ENCODE peak calls at places on chromosomes 7 and 10, in seven cellular contexts. One of them, this sample, is unnamed. For H3K9me3, the result is how much of the 10 kb centered on the place peaks cover.

GRCh38 chr10:6748981-6749630 is 169.0 kb upstream of the PRKCQ start:
- DNase-seq in H9: no peak
- DNase-seq in cardiac muscle cell: no peak
- DNase-seq in fibroblast of lung: peak
- DNase-seq in upper lobe of right lung: no peak
- DNase-seq in adrenal gland: no peak
- DNase-seq in PC-9: peak
- DNase-seq in this sample: no peak

GRCh38 chr7:74655785-74656420 is 1.6 kb upstream of the GTF2I start:
- DNase-seq in H9: no peak
- DNase-seq in cardiac muscle cell: no peak
- DNase-seq in fibroblast of lung: no peak
- DNase-seq in upper lobe of right lung: no peak
- DNase-seq in adrenal gland: no peak
- DNase-seq in PC-9: no peak
- DNase-seq in this sample: no peak

GRCh38 chr7:112495820-112496462 is 15.2 kb downstream of the LSMEM1 start:
- DNase-seq in H9: peak
- DNase-seq in cardiac muscle cell: peak
- DNase-seq in fibroblast of lung: peak
- DNase-seq in upper lobe of right lung: no peak
- DNase-seq in adrenal gland: peak
- DNase-seq in PC-9: peak
- DNase-seq in this sample: no peak

GRCh38 chr10:7818295-7819125 is at the start of gene TAF3:
- DNase-seq in H9: peak
- DNase-seq in cardiac muscle cell: peak
- DNase-seq in fibroblast of lung: peak
- DNase-seq in upper lobe of right lung: peak
- DNase-seq in adrenal gland: peak
- DNase-seq in PC-9: peak
- DNase-seq in this sample: peak

GRCh38 chr7:130365511-130366441 is 14.5 kb upstream of the CPA1 start:
- DNase-seq in H9: no peak
- DNase-seq in cardiac muscle cell: no peak
- DNase-seq in fibroblast of lung: peak
- DNase-seq in upper lobe of right lung: no peak
- DNase-seq in adrenal gland: peak
- DNase-seq in PC-9: peak
- DNase-seq in this sample: no peak

GRCh38 chr10:17981766-17982380 is 30.2 kb downstream of the SLC39A12 start:
- DNase-seq in H9: no peak
- DNase-seq in cardiac muscle cell: no peak
- DNase-seq in fibroblast of lung: peak
- DNase-seq in upper lobe of right lung: no peak
- DNase-seq in adrenal gland: no peak
- DNase-seq in PC-9: peak
- DNase-seq in this sample: no peak

GRCh38 chr10:126387041-126387908 is 1.0 kb downstream of the ADAM12 start:
- DNase-seq in H9: peak
- DNase-seq in cardiac muscle cell: peak
- DNase-seq in fibroblast of lung: peak
- DNase-seq in upper lobe of right lung: peak
- DNase-seq in adrenal gland: peak
- DNase-seq in PC-9: peak
- DNase-seq in this sample: peak

GRCh38 chr7:25054849-25055248 is 70.2 kb downstream of the CYCS start:
- DNase-seq in H9: no peak
- DNase-seq in cardiac muscle cell: no peak
- DNase-seq in fibroblast of lung: no peak
- DNase-seq in upper lobe of right lung: no peak
- DNase-seq in adrenal gland: no peak
- DNase-seq in PC-9: no peak
- DNase-seq in this sample: no peak

GRCh38 chr10:44749141-44749540 is 162.0 kb upstream of the TMEM72 start:
- DNase-seq in H9: no peak
- DNase-seq in cardiac muscle cell: no peak
- DNase-seq in fibroblast of lung: no peak
- DNase-seq in upper lobe of right lung: no peak
- DNase-seq in adrenal gland: no peak
- DNase-seq in PC-9: no peak
- DNase-seq in this sample: no peak

GRCh38 chr7:122132341-122132740 is 11.7 kb downstream of the AASS start:
- DNase-seq in H9: no peak
- DNase-seq in cardiac muscle cell: no peak
- DNase-seq in fibroblast of lung: peak
- DNase-seq in upper lobe of right lung: no peak
- DNase-seq in adrenal gland: no peak
- DNase-seq in PC-9: no peak
- DNase-seq in this sample: no peak

GRCh38 chr10:89600041-89600440 is 45.0 kb downstream of the PANK1 start:
- DNase-seq in H9: no peak
- DNase-seq in cardiac muscle cell: no peak
- DNase-seq in fibroblast of lung: no peak
- DNase-seq in upper lobe of right lung: no peak
- DNase-seq in adrenal gland: no peak
- DNase-seq in PC-9: no peak
- DNase-seq in this sample: no peak

GRCh38 chr7:149880871-149881301 is 7.1 kb downstream of the ATP6V0E2 start:
- DNase-seq in H9: peak
- DNase-seq in cardiac muscle cell: no peak
- DNase-seq in fibroblast of lung: no peak
- DNase-seq in upper lobe of right lung: peak
- DNase-seq in adrenal gland: no peak
- DNase-seq in PC-9: no peak
- DNase-seq in this sample: no peak

GRCh38 chr7:121023683-121024507 is 35.4 kb downstream of the CPED1 start:
- DNase-seq in H9: no peak
- DNase-seq in cardiac muscle cell: no peak
- DNase-seq in fibroblast of lung: no peak
- DNase-seq in upper lobe of right lung: no peak
- DNase-seq in adrenal gland: no peak
- DNase-seq in PC-9: no peak
- DNase-seq in this sample: no peak

GRCh38 chr10:7233259-7233991 is 177.4 kb downstream of the SFMBT2 start:
- DNase-seq in H9: no peak
- DNase-seq in cardiac muscle cell: no peak
- DNase-seq in fibroblast of lung: no peak
- DNase-seq in upper lobe of right lung: peak
- DNase-seq in adrenal gland: no peak
- DNase-seq in PC-9: peak
- DNase-seq in this sample: no peak

GRCh38 chr7:35454575-35455385 is 200.9 kb upstream of the TBX20 start:
- DNase-seq in H9: peak
- DNase-seq in cardiac muscle cell: no peak
- DNase-seq in fibroblast of lung: no peak
- DNase-seq in upper lobe of right lung: no peak
- DNase-seq in adrenal gland: no peak
- DNase-seq in PC-9: no peak
- DNase-seq in this sample: no peak

GRCh38 chr7:155870334-155871180 is 58.3 kb upstream of the SHH start:
- DNase-seq in H9: peak
- DNase-seq in cardiac muscle cell: no peak
- DNase-seq in fibroblast of lung: no peak
- DNase-seq in upper lobe of right lung: no peak
- DNase-seq in adrenal gland: no peak
- DNase-seq in PC-9: no peak
- DNase-seq in this sample: no peak

GRCh38 chr10:13526952-13527863 is 1.6 kb downstream of the BEND7 start:
- DNase-seq in H9: no peak
- DNase-seq in cardiac muscle cell: no peak
- DNase-seq in fibroblast of lung: peak
- DNase-seq in upper lobe of right lung: no peak
- DNase-seq in adrenal gland: no peak
- DNase-seq in PC-9: peak
- DNase-seq in this sample: no peak

GRCh38 chr7:1977059-1977875 is 255.5 kb downstream of the MAD1L1 start:
- DNase-seq in H9: no peak
- DNase-seq in cardiac muscle cell: no peak
- DNase-seq in fibroblast of lung: no peak
- DNase-seq in upper lobe of right lung: peak
- DNase-seq in adrenal gland: no peak
- DNase-seq in PC-9: no peak
- DNase-seq in this sample: no peak

GRCh38 chr10:10067644-10068043 is 950.0 kb upstream of the CELF2 start:
- DNase-seq in H9: no peak
- DNase-seq in cardiac muscle cell: no peak
- DNase-seq in fibroblast of lung: no peak
- DNase-seq in upper lobe of right lung: no peak
- DNase-seq in adrenal gland: no peak
- DNase-seq in PC-9: no peak
- DNase-seq in this sample: no peak

GRCh38 chr7:90626011-90626410 is 29.9 kb downstream of the CDK14 start:
- DNase-seq in H9: no peak
- DNase-seq in cardiac muscle cell: no peak
- DNase-seq in fibroblast of lung: peak
- DNase-seq in upper lobe of right lung: no peak
- DNase-seq in adrenal gland: no peak
- DNase-seq in PC-9: no peak
- DNase-seq in this sample: no peak

GRCh38 chr10:42519761-42520460 is 118.5 kb downstream of the ZNF33B start:
- DNase-seq in H9: no peak
- DNase-seq in cardiac muscle cell: no peak
- DNase-seq in fibroblast of lung: no peak
- DNase-seq in upper lobe of right lung: no peak
- DNase-seq in adrenal gland: no peak
- DNase-seq in PC-9: no peak
- DNase-seq in this sample: no peak
- H3K9me3 ChIP-seq in H9: half or more
- H3K9me3 ChIP-seq in cardiac muscle cell: under half
- H3K9me3 ChIP-seq in fibroblast of lung: under half
- H3K9me3 ChIP-seq in upper lobe of right lung: half or more
- H3K9me3 ChIP-seq in adrenal gland: half or more
- H3K9me3 ChIP-seq in PC-9: half or more
- H3K9me3 ChIP-seq in this sample: under half

GRCh38 chr7:92624298-92624996 is 34.3 kb upstream of the FAM133B start:
- DNase-seq in H9: no peak
- DNase-seq in cardiac muscle cell: no peak
- DNase-seq in fibroblast of lung: no peak
- DNase-seq in upper lobe of right lung: no peak
- DNase-seq in adrenal gland: no peak
- DNase-seq in PC-9: no peak
- DNase-seq in this sample: no peak

GRCh38 chr7:92626281-92626846 is 36.2 kb upstream of the FAM133B start:
- DNase-seq in H9: no peak
- DNase-seq in cardiac muscle cell: no peak
- DNase-seq in fibroblast of lung: no peak
- DNase-seq in upper lobe of right lung: no peak
- DNase-seq in adrenal gland: no peak
- DNase-seq in PC-9: no peak
- DNase-seq in this sample: no peak

GRCh38 chr7:92623544-92623943 is 33.4 kb upstream of the FAM133B start:
- DNase-seq in H9: no peak
- DNase-seq in cardiac muscle cell: peak
- DNase-seq in fibroblast of lung: no peak
- DNase-seq in upper lobe of right lung: no peak
- DNase-seq in adrenal gland: no peak
- DNase-seq in PC-9: no peak
- DNase-seq in this sample: no peak

GRCh38 chr7:92627956-92628355 is 37.8 kb upstream of the FAM133B start:
- DNase-seq in H9: no peak
- DNase-seq in cardiac muscle cell: no peak
- DNase-seq in fibroblast of lung: no peak
- DNase-seq in upper lobe of right lung: no peak
- DNase-seq in adrenal gland: no peak
- DNase-seq in PC-9: no peak
- DNase-seq in this sample: no peak

DNA sequence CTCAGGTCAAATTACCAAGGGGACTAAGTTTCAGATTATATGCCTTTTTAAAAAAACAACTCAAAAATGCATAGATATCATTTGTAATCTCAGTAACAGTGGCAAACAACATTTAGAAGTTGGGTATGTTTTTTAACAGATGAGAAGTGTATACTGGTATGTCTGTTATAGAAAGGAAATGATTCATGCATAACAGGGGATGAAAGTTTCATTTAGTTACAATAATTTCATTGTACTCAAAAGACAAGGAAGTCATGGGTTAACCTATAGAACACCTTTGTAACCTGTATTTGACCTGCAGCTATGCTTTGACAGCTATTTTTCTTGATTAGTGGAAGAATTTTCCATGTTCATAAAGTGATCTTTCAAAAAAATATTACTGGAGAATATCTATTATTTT is 35.4 kb upstream of the FAM133B start:
- DNase-seq in H9: no peak
- DNase-seq in cardiac muscle cell: no peak
- DNase-seq in fibroblast of lung: peak
- DNase-seq in upper lobe of right lung: no peak
- DNase-seq in adrenal gland: no peak
- DNase-seq in PC-9: peak
- DNase-seq in this sample: no peak
- H3K9me3 ChIP-seq in H9: under half
- H3K9me3 ChIP-seq in cardiac muscle cell: under half
- H3K9me3 ChIP-seq in fibroblast of lung: under half
- H3K9me3 ChIP-seq in upper lobe of right lung: under half
- H3K9me3 ChIP-seq in adrenal gland: under half
- H3K9me3 ChIP-seq in PC-9: under half
- H3K9me3 ChIP-seq in this sample: under half

GRCh38 chr7:158321936-158322615 is 265.5 kb downstream of the PTPRN2 start:
- DNase-seq in H9: peak
- DNase-seq in cardiac muscle cell: no peak
- DNase-seq in fibroblast of lung: no peak
- DNase-seq in upper lobe of right lung: no peak
- DNase-seq in adrenal gland: no peak
- DNase-seq in PC-9: no peak
- DNase-seq in this sample: no peak
- H3K9me3 ChIP-seq in H9: under half
- H3K9me3 ChIP-seq in cardiac muscle cell: under half
- H3K9me3 ChIP-seq in fibroblast of lung: under half
- H3K9me3 ChIP-seq in upper lobe of right lung: under half
- H3K9me3 ChIP-seq in adrenal gland: under half
- H3K9me3 ChIP-seq in PC-9: under half
- H3K9me3 ChIP-seq in this sample: under half

DNA sequence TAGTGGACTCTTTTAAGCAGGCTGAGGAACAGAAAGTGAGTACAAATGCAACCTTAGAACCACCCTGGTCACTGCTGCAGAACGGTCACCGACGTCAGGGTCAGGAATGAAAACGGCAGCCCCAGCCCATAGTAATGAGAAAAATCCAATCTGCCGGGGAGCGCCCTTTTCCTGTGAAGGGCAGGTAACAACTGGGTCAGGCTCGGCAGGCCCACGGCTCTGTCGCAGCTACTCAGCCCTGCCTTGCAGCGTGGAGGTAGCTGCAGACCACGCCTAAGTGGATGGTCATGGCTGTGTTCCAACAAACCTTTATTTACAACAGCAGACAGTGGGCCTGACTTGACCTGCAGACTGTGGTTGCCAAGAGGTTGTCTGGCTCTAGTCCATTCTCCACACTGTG is 563.2 kb downstream of the DNAJB6 start:
- DNase-seq in H9: no peak
- DNase-seq in cardiac muscle cell: no peak
- DNase-seq in fibroblast of lung: no peak
- DNase-seq in upper lobe of right lung: no peak
- DNase-seq in adrenal gland: no peak
- DNase-seq in PC-9: no peak
- DNase-seq in this sample: no peak
- H3K9me3 ChIP-seq in H9: under half
- H3K9me3 ChIP-seq in cardiac muscle cell: under half
- H3K9me3 ChIP-seq in fibroblast of lung: under half
- H3K9me3 ChIP-seq in upper lobe of right lung: under half
- H3K9me3 ChIP-seq in adrenal gland: under half
- H3K9me3 ChIP-seq in PC-9: under half
- H3K9me3 ChIP-seq in this sample: under half

This sample was measured in T-helper 17 cell.